ENCODE peak calls at places on chromosomes 3 and 15, in nine cellular contexts. One of them, this sample, is unnamed.
A peak's percentile ranks its signal among the peaks of the same experiment; 100 is the strongest.

GRCh38 chr3:66671348-66671747 is 170.5 kb upstream of the LRIG1 start:
- DNase-seq in ELR: no peak
- DNase-seq in hypothalamus: no peak
- DNase-seq in left ventricle myocardium superior: no peak
- DNase-seq in EH: no peak
- DNase-seq in progenitor cell of endocrine pancreas: no peak
- DNase-seq in right cardiac atrium: no peak
- DNase-seq in activated CD4-positive, alpha-beta T cell treated with anti-CD3 and anti-CD28 coated beads, Interleukin-2, amount 50 U/mL, for 1 hour: no peak
- DNase-seq in stimulated activated naive CD8-positive, alpha-beta T cell treated with anti-CD3 and anti-CD28 coated beads, Interleukin-15, amount 100 ng/mL, for 72 hours: no peak
- DNase-seq in this sample: no peak

GRCh38 chr15:37046876-37047614 is 53.3 kb downstream of the MEIS2 start:
- DNase-seq in right cardiac atrium: no peak
- DNase-seq in ELR: peak; percentile 33
- DNase-seq in hypothalamus: no peak
- DNase-seq in EH: peak; percentile 59
- DNase-seq in stimulated activated naive CD8-positive, alpha-beta T cell treated with anti-CD3 and anti-CD28 coated beads, Interleukin-15, amount 100 ng/mL, for 72 hours: no peak
- DNase-seq in left ventricle myocardium superior: no peak
- DNase-seq in activated CD4-positive, alpha-beta T cell treated with anti-CD3 and anti-CD28 coated beads, Interleukin-2, amount 50 U/mL, for 1 hour: no peak
- DNase-seq in progenitor cell of endocrine pancreas: no peak
- DNase-seq in this sample: no peak

GRCh38 chr3:52230461-52230860 is 5.0 kb upstream of the TLR9 start:
- DNase-seq in stimulated activated naive CD8-positive, alpha-beta T cell treated with anti-CD3 and anti-CD28 coated beads, Interleukin-15, amount 100 ng/mL, for 72 hours: no peak
- DNase-seq in activated CD4-positive, alpha-beta T cell treated with anti-CD3 and anti-CD28 coated beads, Interleukin-2, amount 50 U/mL, for 1 hour: no peak
- DNase-seq in right cardiac atrium: peak; percentile 32
- DNase-seq in EH: no peak
- DNase-seq in left ventricle myocardium superior: no peak
- DNase-seq in progenitor cell of endocrine pancreas: no peak
- DNase-seq in hypothalamus: no peak
- DNase-seq in ELR: no peak
- DNase-seq in this sample: no peak

GRCh38 chr15:90184119-90184785 is 16.9 kb upstream of the SEMA4B start:
- DNase-seq in hypothalamus: no peak
- DNase-seq in stimulated activated naive CD8-positive, alpha-beta T cell treated with anti-CD3 and anti-CD28 coated beads, Interleukin-15, amount 100 ng/mL, for 72 hours: no peak
- DNase-seq in left ventricle myocardium superior: peak; percentile 86
- DNase-seq in EH: peak; percentile 73
- DNase-seq in ELR: peak; percentile 60
- DNase-seq in right cardiac atrium: peak; percentile 94
- DNase-seq in activated CD4-positive, alpha-beta T cell treated with anti-CD3 and anti-CD28 coated beads, Interleukin-2, amount 50 U/mL, for 1 hour: no peak
- DNase-seq in progenitor cell of endocrine pancreas: no peak
- DNase-seq in this sample: peak; percentile 90

GRCh38 chr3:65658398-65658797 is 380.3 kb downstream of the MAGI1 start:
- DNase-seq in left ventricle myocardium superior: no peak
- DNase-seq in right cardiac atrium: no peak
- DNase-seq in activated CD4-positive, alpha-beta T cell treated with anti-CD3 and anti-CD28 coated beads, Interleukin-2, amount 50 U/mL, for 1 hour: no peak
- DNase-seq in hypothalamus: no peak
- DNase-seq in ELR: no peak
- DNase-seq in progenitor cell of endocrine pancreas: no peak
- DNase-seq in EH: no peak
- DNase-seq in stimulated activated naive CD8-positive, alpha-beta T cell treated with anti-CD3 and anti-CD28 coated beads, Interleukin-15, amount 100 ng/mL, for 72 hours: no peak
- DNase-seq in this sample: no peak

GRCh38 chr15:91224750-91225380 is 124.8 kb downstream of the SV2B start:
- DNase-seq in left ventricle myocardium superior: no peak
- DNase-seq in activated CD4-positive, alpha-beta T cell treated with anti-CD3 and anti-CD28 coated beads, Interleukin-2, amount 50 U/mL, for 1 hour: no peak
- DNase-seq in stimulated activated naive CD8-positive, alpha-beta T cell treated with anti-CD3 and anti-CD28 coated beads, Interleukin-15, amount 100 ng/mL, for 72 hours: no peak
- DNase-seq in right cardiac atrium: no peak
- DNase-seq in hypothalamus: no peak
- DNase-seq in ELR: peak; percentile 44
- DNase-seq in progenitor cell of endocrine pancreas: peak; percentile 22
- DNase-seq in EH: peak; percentile 27
- DNase-seq in this sample: no peak

GRCh38 chr3:47016934-47017435 is 37.5 kb downstream of the NBEAL2 start:
- DNase-seq in hypothalamus: no peak
- DNase-seq in left ventricle myocardium superior: no peak
- DNase-seq in right cardiac atrium: peak; percentile 19
- DNase-seq in activated CD4-positive, alpha-beta T cell treated with anti-CD3 and anti-CD28 coated beads, Interleukin-2, amount 50 U/mL, for 1 hour: no peak
- DNase-seq in progenitor cell of endocrine pancreas: no peak
- DNase-seq in EH: peak; percentile 90
- DNase-seq in stimulated activated naive CD8-positive, alpha-beta T cell treated with anti-CD3 and anti-CD28 coated beads, Interleukin-15, amount 100 ng/mL, for 72 hours: peak; percentile 73
- DNase-seq in ELR: peak; percentile 90
- DNase-seq in this sample: no peak

GRCh38 chr3:66598168-66598567 is 97.3 kb upstream of the LRIG1 start:
- DNase-seq in progenitor cell of endocrine pancreas: no peak
- DNase-seq in ELR: no peak
- DNase-seq in activated CD4-positive, alpha-beta T cell treated with anti-CD3 and anti-CD28 coated beads, Interleukin-2, amount 50 U/mL, for 1 hour: no peak
- DNase-seq in EH: peak; percentile 51
- DNase-seq in left ventricle myocardium superior: no peak
- DNase-seq in stimulated activated naive CD8-positive, alpha-beta T cell treated with anti-CD3 and anti-CD28 coated beads, Interleukin-15, amount 100 ng/mL, for 72 hours: no peak
- DNase-seq in hypothalamus: no peak
- DNase-seq in right cardiac atrium: no peak
- DNase-seq in this sample: peak; percentile 53

GRCh38 chr3:99246010-99246654 is 344.6 kb upstream of the DCBLD2 start:
- DNase-seq in progenitor cell of endocrine pancreas: no peak
- DNase-seq in hypothalamus: no peak
- DNase-seq in activated CD4-positive, alpha-beta T cell treated with anti-CD3 and anti-CD28 coated beads, Interleukin-2, amount 50 U/mL, for 1 hour: no peak
- DNase-seq in left ventricle myocardium superior: no peak
- DNase-seq in stimulated activated naive CD8-positive, alpha-beta T cell treated with anti-CD3 and anti-CD28 coated beads, Interleukin-15, amount 100 ng/mL, for 72 hours: no peak
- DNase-seq in right cardiac atrium: no peak
- DNase-seq in EH: peak; percentile 62
- DNase-seq in ELR: peak; percentile 52
- DNase-seq in this sample: no peak

GRCh38 chr15:85587707-85588441 is 206.9 kb downstream of the KLHL25 start:
- DNase-seq in progenitor cell of endocrine pancreas: no peak
- DNase-seq in stimulated activated naive CD8-positive, alpha-beta T cell treated with anti-CD3 and anti-CD28 coated beads, Interleukin-15, amount 100 ng/mL, for 72 hours: no peak
- DNase-seq in hypothalamus: no peak
- DNase-seq in ELR: peak; percentile 89
- DNase-seq in right cardiac atrium: no peak
- DNase-seq in activated CD4-positive, alpha-beta T cell treated with anti-CD3 and anti-CD28 coated beads, Interleukin-2, amount 50 U/mL, for 1 hour: no peak
- DNase-seq in left ventricle myocardium superior: no peak
- DNase-seq in EH: peak; percentile 68
- DNase-seq in this sample: no peak

GRCh38 chr15:61106044-61106834 is 122.9 kb downstream of the RORA start:
- DNase-seq in hypothalamus: no peak
- DNase-seq in progenitor cell of endocrine pancreas: no peak
- DNase-seq in right cardiac atrium: no peak
- DNase-seq in left ventricle myocardium superior: no peak
- DNase-seq in activated CD4-positive, alpha-beta T cell treated with anti-CD3 and anti-CD28 coated beads, Interleukin-2, amount 50 U/mL, for 1 hour: no peak
- DNase-seq in stimulated activated naive CD8-positive, alpha-beta T cell treated with anti-CD3 and anti-CD28 coated beads, Interleukin-15, amount 100 ng/mL, for 72 hours: no peak
- DNase-seq in ELR: no peak
- DNase-seq in EH: no peak
- DNase-seq in this sample: no peak

GRCh38 chr15:59329570-59330350 is 42.9 kb downstream of the MYO1E start:
- DNase-seq in ELR: peak; percentile 49
- DNase-seq in stimulated activated naive CD8-positive, alpha-beta T cell treated with anti-CD3 and anti-CD28 coated beads, Interleukin-15, amount 100 ng/mL, for 72 hours: no peak
- DNase-seq in progenitor cell of endocrine pancreas: no peak
- DNase-seq in left ventricle myocardium superior: no peak
- DNase-seq in EH: peak; percentile 80
- DNase-seq in hypothalamus: no peak
- DNase-seq in activated CD4-positive, alpha-beta T cell treated with anti-CD3 and anti-CD28 coated beads, Interleukin-2, amount 50 U/mL, for 1 hour: no peak
- DNase-seq in right cardiac atrium: no peak
- DNase-seq in this sample: no peak

GRCh38 chr3:159765025-159765859 is 223.4 kb upstream of the IL12A start:
- DNase-seq in progenitor cell of endocrine pancreas: peak; percentile 15
- DNase-seq in stimulated activated naive CD8-positive, alpha-beta T cell treated with anti-CD3 and anti-CD28 coated beads, Interleukin-15, amount 100 ng/mL, for 72 hours: no peak
- DNase-seq in hypothalamus: no peak
- DNase-seq in right cardiac atrium: peak; percentile 86
- DNase-seq in ELR: peak; percentile 100
- DNase-seq in left ventricle myocardium superior: peak; percentile 76
- DNase-seq in activated CD4-positive, alpha-beta T cell treated with anti-CD3 and anti-CD28 coated beads, Interleukin-2, amount 50 U/mL, for 1 hour: no peak
- DNase-seq in EH: peak; percentile 100
- DNase-seq in this sample: peak; percentile 97

GRCh38 chr3:111803123-111803593 is 55.9 kb upstream of the PHLDB2 start:
- DNase-seq in EH: peak; percentile 100
- DNase-seq in stimulated activated naive CD8-positive, alpha-beta T cell treated with anti-CD3 and anti-CD28 coated beads, Interleukin-15, amount 100 ng/mL, for 72 hours: no peak
- DNase-seq in right cardiac atrium: peak; percentile 75
- DNase-seq in progenitor cell of endocrine pancreas: no peak
- DNase-seq in left ventricle myocardium superior: peak; percentile 49
- DNase-seq in ELR: peak; percentile 96
- DNase-seq in hypothalamus: no peak
- DNase-seq in activated CD4-positive, alpha-beta T cell treated with anti-CD3 and anti-CD28 coated beads, Interleukin-2, amount 50 U/mL, for 1 hour: no peak
- DNase-seq in this sample: peak; percentile 92

GRCh38 chr3:28053759-28054158 is 187.7 kb upstream of the CMC1 start:
- DNase-seq in ELR: peak; percentile 43
- DNase-seq in progenitor cell of endocrine pancreas: no peak
- DNase-seq in right cardiac atrium: no peak
- DNase-seq in left ventricle myocardium superior: no peak
- DNase-seq in hypothalamus: no peak
- DNase-seq in stimulated activated naive CD8-positive, alpha-beta T cell treated with anti-CD3 and anti-CD28 coated beads, Interleukin-15, amount 100 ng/mL, for 72 hours: peak; percentile 13
- DNase-seq in EH: peak; percentile 40
- DNase-seq in activated CD4-positive, alpha-beta T cell treated with anti-CD3 and anti-CD28 coated beads, Interleukin-2, amount 50 U/mL, for 1 hour: no peak
- DNase-seq in this sample: no peak

GRCh38 chr3:64445318-64446300 is 220.3 kb upstream of the PRICKLE2 start:
- DNase-seq in progenitor cell of endocrine pancreas: peak; percentile 55
- DNase-seq in ELR: peak; percentile 34
- DNase-seq in hypothalamus: no peak
- DNase-seq in EH: peak; percentile 42
- DNase-seq in right cardiac atrium: peak; percentile 70
- DNase-seq in activated CD4-positive, alpha-beta T cell treated with anti-CD3 and anti-CD28 coated beads, Interleukin-2, amount 50 U/mL, for 1 hour: no peak
- DNase-seq in left ventricle myocardium superior: peak; percentile 36
- DNase-seq in stimulated activated naive CD8-positive, alpha-beta T cell treated with anti-CD3 and anti-CD28 coated beads, Interleukin-15, amount 100 ng/mL, for 72 hours: no peak
- DNase-seq in this sample: peak; percentile 79

GRCh38 chr15:53757906-53758305 is 1.6 kb downstream of the WDR72 start:
- DNase-seq in hypothalamus: no peak
- DNase-seq in right cardiac atrium: no peak
- DNase-seq in left ventricle myocardium superior: no peak
- DNase-seq in activated CD4-positive, alpha-beta T cell treated with anti-CD3 and anti-CD28 coated beads, Interleukin-2, amount 50 U/mL, for 1 hour: no peak
- DNase-seq in ELR: no peak
- DNase-seq in progenitor cell of endocrine pancreas: no peak
- DNase-seq in stimulated activated naive CD8-positive, alpha-beta T cell treated with anti-CD3 and anti-CD28 coated beads, Interleukin-15, amount 100 ng/mL, for 72 hours: no peak
- DNase-seq in EH: no peak
- DNase-seq in this sample: no peak

GRCh38 chr15:51094606-51095569 is at the start of gene TNFAIP8L3:
- DNase-seq in EH: peak; percentile 30
- DNase-seq in ELR: peak; percentile 30
- DNase-seq in left ventricle myocardium superior: peak; percentile 70
- DNase-seq in hypothalamus: no peak
- DNase-seq in activated CD4-positive, alpha-beta T cell treated with anti-CD3 and anti-CD28 coated beads, Interleukin-2, amount 50 U/mL, for 1 hour: no peak
- DNase-seq in progenitor cell of endocrine pancreas: no peak
- DNase-seq in stimulated activated naive CD8-positive, alpha-beta T cell treated with anti-CD3 and anti-CD28 coated beads, Interleukin-15, amount 100 ng/mL, for 72 hours: no peak
- DNase-seq in right cardiac atrium: peak; percentile 85
- DNase-seq in this sample: peak; percentile 89

GRCh38 chr3:136267235-136267634 is 17.1 kb downstream of the PCCB start:
- DNase-seq in EH: no peak
- DNase-seq in activated CD4-positive, alpha-beta T cell treated with anti-CD3 and anti-CD28 coated beads, Interleukin-2, amount 50 U/mL, for 1 hour: no peak
- DNase-seq in left ventricle myocardium superior: no peak
- DNase-seq in right cardiac atrium: no peak
- DNase-seq in progenitor cell of endocrine pancreas: no peak
- DNase-seq in stimulated activated naive CD8-positive, alpha-beta T cell treated with anti-CD3 and anti-CD28 coated beads, Interleukin-15, amount 100 ng/mL, for 72 hours: no peak
- DNase-seq in hypothalamus: no peak
- DNase-seq in ELR: no peak
- DNase-seq in this sample: no peak

GRCh38 chr3:150015906-150016305 is 45.2 kb upstream of the PFN2 start:
- DNase-seq in stimulated activated naive CD8-positive, alpha-beta T cell treated with anti-CD3 and anti-CD28 coated beads, Interleukin-15, amount 100 ng/mL, for 72 hours: no peak
- DNase-seq in progenitor cell of endocrine pancreas: no peak
- DNase-seq in ELR: peak; percentile 9
- DNase-seq in left ventricle myocardium superior: no peak
- DNase-seq in EH: no peak
- DNase-seq in hypothalamus: no peak
- DNase-seq in right cardiac atrium: no peak
- DNase-seq in activated CD4-positive, alpha-beta T cell treated with anti-CD3 and anti-CD28 coated beads, Interleukin-2, amount 50 U/mL, for 1 hour: no peak
- DNase-seq in this sample: no peak

GRCh38 chr15:32641517-32642059 is at the start of gene SCG5:
- DNase-seq in activated CD4-positive, alpha-beta T cell treated with anti-CD3 and anti-CD28 coated beads, Interleukin-2, amount 50 U/mL, for 1 hour: no peak
- DNase-seq in ELR: no peak
- DNase-seq in right cardiac atrium: peak; percentile 40
- DNase-seq in progenitor cell of endocrine pancreas: peak; percentile 46
- DNase-seq in hypothalamus: peak; percentile 17
- DNase-seq in EH: peak; percentile 25
- DNase-seq in stimulated activated naive CD8-positive, alpha-beta T cell treated with anti-CD3 and anti-CD28 coated beads, Interleukin-15, amount 100 ng/mL, for 72 hours: no peak
- DNase-seq in left ventricle myocardium superior: no peak
- DNase-seq in this sample: no peak

GRCh38 chr3:49638445-49638844 is 35.7 kb upstream of the APEH start:
- DNase-seq in right cardiac atrium: no peak
- DNase-seq in progenitor cell of endocrine pancreas: no peak
- DNase-seq in activated CD4-positive, alpha-beta T cell treated with anti-CD3 and anti-CD28 coated beads, Interleukin-2, amount 50 U/mL, for 1 hour: no peak
- DNase-seq in stimulated activated naive CD8-positive, alpha-beta T cell treated with anti-CD3 and anti-CD28 coated beads, Interleukin-15, amount 100 ng/mL, for 72 hours: no peak
- DNase-seq in ELR: peak; percentile 55
- DNase-seq in hypothalamus: no peak
- DNase-seq in EH: peak; percentile 73
- DNase-seq in left ventricle myocardium superior: no peak
- DNase-seq in this sample: peak; percentile 79

GRCh38 chr3:3189102-3189727 is 9.7 kb upstream of the CRBN start:
- DNase-seq in stimulated activated naive CD8-positive, alpha-beta T cell treated with anti-CD3 and anti-CD28 coated beads, Interleukin-15, amount 100 ng/mL, for 72 hours: no peak
- DNase-seq in EH: peak; percentile 12
- DNase-seq in right cardiac atrium: peak; percentile 54
- DNase-seq in hypothalamus: no peak
- DNase-seq in activated CD4-positive, alpha-beta T cell treated with anti-CD3 and anti-CD28 coated beads, Interleukin-2, amount 50 U/mL, for 1 hour: no peak
- DNase-seq in left ventricle myocardium superior: no peak
- DNase-seq in progenitor cell of endocrine pancreas: no peak
- DNase-seq in ELR: no peak
- DNase-seq in this sample: no peak

GRCh38 chr3:124606180-124606579 is 124.1 kb upstream of the UMPS start:
- DNase-seq in progenitor cell of endocrine pancreas: no peak
- DNase-seq in hypothalamus: no peak
- DNase-seq in activated CD4-positive, alpha-beta T cell treated with anti-CD3 and anti-CD28 coated beads, Interleukin-2, amount 50 U/mL, for 1 hour: no peak
- DNase-seq in right cardiac atrium: no peak
- DNase-seq in ELR: no peak
- DNase-seq in EH: no peak
- DNase-seq in left ventricle myocardium superior: peak; percentile 37
- DNase-seq in stimulated activated naive CD8-positive, alpha-beta T cell treated with anti-CD3 and anti-CD28 coated beads, Interleukin-15, amount 100 ng/mL, for 72 hours: no peak
- DNase-seq in this sample: no peak

GRCh38 chr3:8964436-8965370 is 1.4 kb upstream of the RAD18 start:
- DNase-seq in left ventricle myocardium superior: no peak
- DNase-seq in progenitor cell of endocrine pancreas: no peak
- DNase-seq in right cardiac atrium: no peak
- DNase-seq in stimulated activated naive CD8-positive, alpha-beta T cell treated with anti-CD3 and anti-CD28 coated beads, Interleukin-15, amount 100 ng/mL, for 72 hours: no peak
- DNase-seq in ELR: peak; percentile 90
- DNase-seq in hypothalamus: no peak
- DNase-seq in EH: peak; percentile 95
- DNase-seq in activated CD4-positive, alpha-beta T cell treated with anti-CD3 and anti-CD28 coated beads, Interleukin-2, amount 50 U/mL, for 1 hour: no peak
- DNase-seq in this sample: no peak

GRCh38 chr3:97937205-97937604 is 35.0 kb downstream of the RIOX2 start:
- DNase-seq in progenitor cell of endocrine pancreas: no peak
- DNase-seq in right cardiac atrium: no peak
- DNase-seq in ELR: no peak
- DNase-seq in left ventricle myocardium superior: no peak
- DNase-seq in stimulated activated naive CD8-positive, alpha-beta T cell treated with anti-CD3 and anti-CD28 coated beads, Interleukin-15, amount 100 ng/mL, for 72 hours: no peak
- DNase-seq in activated CD4-positive, alpha-beta T cell treated with anti-CD3 and anti-CD28 coated beads, Interleukin-2, amount 50 U/mL, for 1 hour: no peak
- DNase-seq in hypothalamus: no peak
- DNase-seq in EH: peak; percentile 30
- DNase-seq in this sample: no peak

GRCh38 chr3:70813306-70813705 is 500.9 kb upstream of the MDFIC2 start:
- DNase-seq in right cardiac atrium: no peak
- DNase-seq in stimulated activated naive CD8-positive, alpha-beta T cell treated with anti-CD3 and anti-CD28 coated beads, Interleukin-15, amount 100 ng/mL, for 72 hours: no peak
- DNase-seq in progenitor cell of endocrine pancreas: no peak
- DNase-seq in activated CD4-positive, alpha-beta T cell treated with anti-CD3 and anti-CD28 coated beads, Interleukin-2, amount 50 U/mL, for 1 hour: no peak
- DNase-seq in hypothalamus: no peak
- DNase-seq in ELR: no peak
- DNase-seq in EH: no peak
- DNase-seq in left ventricle myocardium superior: no peak
- DNase-seq in this sample: no peak

GRCh38 chr3:116757310-116757709 is 47.7 kb downstream of the TUSC7 start:
- DNase-seq in right cardiac atrium: no peak
- DNase-seq in progenitor cell of endocrine pancreas: no peak
- DNase-seq in EH: no peak
- DNase-seq in activated CD4-positive, alpha-beta T cell treated with anti-CD3 and anti-CD28 coated beads, Interleukin-2, amount 50 U/mL, for 1 hour: no peak
- DNase-seq in hypothalamus: no peak
- DNase-seq in stimulated activated naive CD8-positive, alpha-beta T cell treated with anti-CD3 and anti-CD28 coated beads, Interleukin-15, amount 100 ng/mL, for 72 hours: no peak
- DNase-seq in left ventricle myocardium superior: no peak
- DNase-seq in ELR: no peak
- DNase-seq in this sample: no peak

GRCh38 chr15:88621789-88622604 is 857 bp downstream of the AEN start:
- DNase-seq in stimulated activated naive CD8-positive, alpha-beta T cell treated with anti-CD3 and anti-CD28 coated beads, Interleukin-15, amount 100 ng/mL, for 72 hours: peak; percentile 62
- DNase-seq in activated CD4-positive, alpha-beta T cell treated with anti-CD3 and anti-CD28 coated beads, Interleukin-2, amount 50 U/mL, for 1 hour: peak; percentile 54
- DNase-seq in ELR: peak; percentile 72
- DNase-seq in progenitor cell of endocrine pancreas: no peak
- DNase-seq in right cardiac atrium: no peak
- DNase-seq in EH: peak; percentile 69
- DNase-seq in left ventricle myocardium superior: no peak
- DNase-seq in hypothalamus: no peak
- DNase-seq in this sample: no peak

GRCh38 chr15:94237903-94238302 is 6.5 kb downstream of the MCTP2 start:
- DNase-seq in activated CD4-positive, alpha-beta T cell treated with anti-CD3 and anti-CD28 coated beads, Interleukin-2, amount 50 U/mL, for 1 hour: no peak
- DNase-seq in left ventricle myocardium superior: no peak
- DNase-seq in right cardiac atrium: no peak
- DNase-seq in EH: no peak
- DNase-seq in stimulated activated naive CD8-positive, alpha-beta T cell treated with anti-CD3 and anti-CD28 coated beads, Interleukin-15, amount 100 ng/mL, for 72 hours: no peak
- DNase-seq in hypothalamus: no peak
- DNase-seq in ELR: no peak
- DNase-seq in progenitor cell of endocrine pancreas: no peak
- DNase-seq in this sample: no peak

GRCh38 chr15:97350813-97351212 is 609.7 kb upstream of the ARRDC4 start:
- DNase-seq in activated CD4-positive, alpha-beta T cell treated with anti-CD3 and anti-CD28 coated beads, Interleukin-2, amount 50 U/mL, for 1 hour: no peak
- DNase-seq in ELR: no peak
- DNase-seq in hypothalamus: no peak
- DNase-seq in stimulated activated naive CD8-positive, alpha-beta T cell treated with anti-CD3 and anti-CD28 coated beads, Interleukin-15, amount 100 ng/mL, for 72 hours: no peak
- DNase-seq in EH: no peak
- DNase-seq in right cardiac atrium: no peak
- DNase-seq in progenitor cell of endocrine pancreas: no peak
- DNase-seq in left ventricle myocardium superior: no peak
- DNase-seq in this sample: no peak

This sample was measured in aorta.